ENCODE peak calls at places on chromosomes 13 and 19, in six cellular contexts. R is A549, K is endothelial cell of umbilical vein, V is K562, I is HepG2, Y is GM12878. A is an unnamed sample.

GRCh38 chr19:5302396-5302795 is 38.2 kb downstream of the PTPRS start:
- DNase-seq in K (no peak), V (no peak), Y (no peak), I (no peak), R (no peak), A (no peak)

GRCh38 chr19:20078696-20079095 is 896 bp downstream of the ZNF90 start:
- DNase-seq in R (no peak), Y (no peak), K (no peak), V (no peak), I (no peak), A (peak; percentile 70)

GRCh38 chr19:46385636-46386035 is 27.7 kb downstream of the CCDC8 start:
- DNase-seq in V (no peak), R (no peak), I (no peak), Y (no peak), K (no peak), A (peak; percentile 48)

GRCh38 chr13:42354246-42355117 is 82.5 kb downstream of the AKAP11 start:
- DNase-seq in K (peak; percentile 8), I (no peak), Y (peak; percentile 53), R (no peak), V (no peak), A (no peak)

GRCh38 chr13:24280722-24281121 is 28.7 kb upstream of the C1QTNF9 start:
- DNase-seq in K (no peak), V (no peak), I (no peak), Y (peak; percentile 30), R (no peak), A (peak; percentile 24)

GRCh38 chr13:101144808-101145419 is 271.4 kb downstream of the NALCN start:
- DNase-seq in Y (peak; percentile 5), V (peak; percentile 28), I (peak; percentile 38), K (peak; percentile 66), R (no peak), A (peak; percentile 70)

GRCh38 chr19:43748685-43749084 is 6.1 kb downstream of the SMG9 start:
- DNase-seq in I (no peak), K (no peak), V (no peak), R (no peak), Y (no peak), A (no peak)

GRCh38 chr13:40809471-40809870 is 20.1 kb downstream of the SLC25A15 start:
- DNase-seq in I (no peak), K (no peak), Y (no peak), R (no peak), V (no peak), A (no peak)

GRCh38 chr13:107231941-107232340 is 664.0 kb upstream of the ARGLU1 start:
- DNase-seq in Y (no peak), R (no peak), K (no peak), I (no peak), V (no peak), A (no peak)

GRCh38 chr13:97112451-97113152 is 109.5 kb upstream of the MBNL2 start:
- DNase-seq in R (no peak), V (no peak), I (no peak), K (no peak), Y (no peak), A (no peak)

GRCh38 chr19:680287-681028 is 4.3 kb downstream of the FSTL3 start:
- DNase-seq in K (peak; percentile 99), Y (peak; percentile 93), V (peak; percentile 94), I (peak; percentile 93), R (peak; percentile 71), A (peak; percentile 95)

GRCh38 chr13:113548171-113548641 is 36.3 kb upstream of the TFDP1 start:
- DNase-seq in V (no peak), I (no peak), Y (no peak), R (no peak), K (no peak), A (no peak)

GRCh38 chr13:40692946-40693345 is 26.5 kb upstream of the FOXO1 start:
- DNase-seq in V (no peak), K (peak; percentile 15), R (no peak), I (no peak), Y (peak; percentile 56), A (no peak)

GRCh38 chr19:55642153-55643002 is 1.1 kb upstream of the ZNF581 start:
- DNase-seq in K (no peak), R (no peak), V (peak; percentile 28), I (no peak), Y (no peak), A (no peak)

GRCh38 chr13:39474600-39474999 is 128.4 kb downstream of the LHFPL6 start:
- DNase-seq in I (no peak), R (no peak), Y (no peak), V (no peak), K (no peak), A (no peak)

GRCh38 chr13:80341771-80342271 is 895 bp upstream of the SPRY2 start:
- DNase-seq in K (peak; percentile 62), V (no peak), Y (no peak), R (no peak), I (peak; percentile 49), A (peak; percentile 79)

GRCh38 chr19:53912653-53913052 is 3.6 kb downstream of the CACNG7 start:
- DNase-seq in Y (no peak), K (no peak), V (peak; percentile 70), I (no peak), R (no peak), A (peak; percentile 28)

DNA sequence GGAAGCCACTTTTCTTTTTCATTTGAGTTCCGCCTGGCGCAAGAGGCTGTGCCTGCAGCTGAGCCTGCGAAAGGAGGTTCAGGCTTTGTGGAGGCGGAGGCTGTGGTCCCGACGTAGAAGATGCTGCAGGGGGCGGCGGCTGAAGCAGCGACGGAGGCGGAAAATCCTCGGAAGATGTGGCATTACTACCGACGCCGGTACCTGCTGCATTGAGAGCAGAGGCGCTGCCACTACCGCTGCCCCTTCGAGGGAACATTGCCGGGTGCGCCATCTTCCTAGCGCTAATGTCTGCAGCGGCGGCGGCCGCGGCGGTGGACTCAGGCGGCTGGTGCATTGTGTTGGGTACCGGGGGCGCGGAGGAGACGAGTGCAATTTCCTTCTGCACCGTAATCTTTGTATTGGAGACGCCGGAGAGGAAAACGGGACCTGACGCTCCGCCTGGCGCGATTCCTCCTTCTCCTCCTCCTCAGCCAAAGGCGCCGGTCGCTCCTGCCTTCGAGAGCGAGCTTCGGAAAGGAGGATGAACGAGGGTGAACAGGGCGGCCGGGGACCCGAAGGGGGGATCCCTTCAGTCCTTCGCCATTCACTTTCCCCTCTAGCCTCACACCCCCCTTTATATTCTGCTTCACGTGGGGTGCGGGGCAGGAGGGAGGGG is at the start of gene TSC22D1:
- DNase-seq in V (no peak), Y (no peak), K (peak; percentile 62), I (no peak), R (peak; percentile 17), A (peak; percentile 67)
- TF ChIP-seq POLR2A in V (no peak), Y (no peak), K (no peak), I (no peak), R (peak; percentile 21), A (no peak)

GRCh38 chr19:10604460-10604980 is 17.4 kb upstream of the AP1M2 start:
- DNase-seq in R (no peak), Y (peak; percentile 52), I (no peak), V (no peak), K (peak; percentile 53), A (peak; percentile 40)

GRCh38 chr19:10602330-10603083 is 15.4 kb upstream of the AP1M2 start:
- DNase-seq in V (peak; percentile 99), Y (no peak), R (peak; percentile 83), I (peak; percentile 31), K (peak; percentile 83), A (peak; percentile 92)

GRCh38 chr19:10603084-10603872 is 16.2 kb upstream of the AP1M2 start:
- DNase-seq in Y (peak; percentile 70), K (peak; percentile 34), V (peak; percentile 64), I (no peak), R (no peak), A (peak; percentile 89)

GRCh38 chr19:10601999-10602329 is 14.9 kb upstream of the AP1M2 start:
- DNase-seq in V (no peak), I (no peak), R (no peak), Y (no peak), K (no peak), A (no peak)

DNA sequence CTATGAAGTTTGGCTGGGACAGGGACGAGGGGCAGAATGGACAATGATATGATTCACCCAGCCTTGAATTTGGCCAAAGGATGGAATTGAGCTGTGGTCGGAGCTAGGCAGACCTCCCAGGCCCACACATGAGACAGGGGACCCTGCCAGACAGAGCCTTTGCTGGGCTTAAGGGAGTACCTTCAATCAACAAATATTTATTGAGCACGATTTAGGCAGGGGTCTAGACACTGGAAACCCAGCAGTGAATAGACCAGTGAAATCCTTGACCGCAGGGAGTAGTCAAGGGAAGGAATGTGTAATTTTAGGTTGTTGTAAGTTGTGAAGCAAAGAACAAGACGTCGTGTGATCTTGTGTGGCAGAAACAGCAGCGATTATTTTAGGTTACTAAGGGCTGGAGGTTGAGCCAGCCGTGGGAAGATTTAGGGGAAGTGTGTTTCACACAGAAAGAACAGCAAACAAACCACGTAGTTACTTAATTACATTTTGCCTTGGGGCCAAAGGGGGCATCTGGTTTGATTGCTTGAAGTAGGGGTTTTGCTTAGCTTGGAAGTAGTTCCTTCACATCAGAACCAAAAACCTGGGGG is 16.9 kb upstream of the AP1M2 start:
- DNase-seq in I (no peak), K (peak; percentile 79), R (no peak), V (no peak), Y (peak; percentile 70), A (peak; percentile 90)
- TF ChIP-seq MYC in I (no peak), K (no peak), R (no peak), V (no peak), Y (no peak), A (no peak)

DNA sequence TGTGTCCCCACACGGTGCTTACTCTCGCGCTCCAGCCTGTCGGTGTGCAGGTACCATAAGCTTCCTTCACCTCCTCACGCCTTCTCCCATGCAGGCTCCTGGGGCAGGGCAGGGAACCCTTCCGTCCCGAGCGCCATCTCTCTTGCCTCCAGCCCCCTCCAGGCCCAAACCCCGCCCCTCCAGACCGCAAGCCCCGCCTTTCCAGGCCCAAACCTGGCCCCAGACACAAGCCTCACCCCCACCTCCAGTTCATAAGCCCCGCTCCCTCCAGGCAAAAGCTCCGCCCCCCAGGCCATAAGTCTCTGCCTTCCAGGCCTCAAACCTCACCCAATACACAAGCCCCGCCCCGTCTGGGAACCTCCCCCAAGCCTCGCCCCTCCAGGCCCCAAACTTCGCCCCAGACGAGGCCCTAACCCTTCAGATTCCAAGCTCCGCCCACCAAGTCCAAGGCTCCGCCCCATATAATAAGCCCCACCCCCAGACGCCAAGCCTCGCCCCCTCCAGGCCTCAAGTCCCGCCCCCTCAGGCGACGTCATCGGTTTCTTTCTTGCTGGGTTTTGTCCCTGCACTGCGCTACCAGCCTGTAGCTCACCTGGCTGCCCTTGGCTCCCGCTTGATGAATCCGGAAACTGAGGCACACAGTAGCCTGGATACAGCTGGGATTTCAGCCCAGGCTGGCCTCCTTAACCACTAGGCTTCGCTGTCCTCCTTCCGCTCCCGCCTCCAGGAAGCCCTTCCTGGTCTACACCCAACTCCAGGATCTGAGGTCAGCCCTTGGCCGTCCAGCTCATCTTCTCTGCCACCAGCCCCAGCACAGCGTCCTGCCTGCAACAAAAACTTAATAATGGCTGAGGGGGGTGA is 16.1 kb downstream of the MKNK2 start:
- DNase-seq in K (no peak), I (no peak), R (no peak), Y (no peak), V (peak; percentile 92), A (peak; percentile 44)
- TF ChIP-seq POLR2A in K (no peak), I (no peak), R (no peak), Y (no peak), V (no peak), A (no peak)

DNA sequence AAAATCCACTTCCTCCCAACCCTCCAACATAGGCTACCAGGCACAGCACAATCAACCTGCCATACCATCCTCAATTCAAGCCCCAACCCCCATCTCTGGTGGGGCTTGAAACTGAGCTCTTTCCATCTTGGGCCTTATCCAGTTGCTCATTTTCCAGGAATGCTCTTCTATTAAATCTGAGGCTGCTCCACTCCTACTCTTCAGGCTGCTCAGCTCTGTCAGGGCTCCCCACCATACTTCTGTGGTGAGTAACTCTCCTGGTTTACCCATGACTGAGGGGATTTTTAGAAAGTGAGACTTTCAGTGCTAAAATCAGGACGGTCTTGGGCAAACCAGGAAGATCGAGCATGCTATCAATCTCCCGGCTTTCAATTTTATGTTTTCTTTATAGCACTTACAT is 512.8 kb downstream of the LMO7 start:
- DNase-seq in K (no peak), I (no peak), Y (no peak), R (no peak), V (no peak), A (no peak)
- TF ChIP-seq MYC in K (no peak), I (no peak), Y (no peak), R (no peak), V (no peak), A (no peak)

A was measured in NB4.